ENCODE peak calls at places on chromosomes 16 and 17, in ten cellular contexts. M is Panc1; O is effector memory CD4-positive, alpha-beta T cell; H is iPS DF 19.7; E is kidney epithelial cell; T is EL; R is activated T-cell treated with anti-CD3 and anti-CD28 coated beads for 1 hour; I is ACHN; Z is GOT3; B is posterior cingulate gyrus. G is an unnamed sample.

GRCh38 chr16:70664325-70665112 is 18.2 kb downstream of the IL34 start:
- DNase-seq in H (no peak), B (peak; percentile 2), O (no peak), R (no peak), E (no peak), Z (no peak), I (no peak), M (no peak), T (no peak), G (no peak)

GRCh38 chr16:24166684-24167083 is 89.5 kb upstream of the CACNG3 start:
- DNase-seq in O (no peak), M (no peak), B (no peak), Z (no peak), T (no peak), I (no peak), H (no peak), R (no peak), E (no peak), G (no peak)

GRCh38 chr16:80117731-80118130 is 423.1 kb upstream of the DYNLRB2 start:
- DNase-seq in O (no peak), Z (no peak), I (no peak), T (no peak), R (no peak), B (no peak), E (no peak), M (no peak), H (no peak), G (no peak)

GRCh38 chr16:47928008-47928407 is 227.8 kb downstream of the ABCC12 start:
- DNase-seq in R (no peak), Z (no peak), H (no peak), O (no peak), B (no peak), E (no peak), I (peak; percentile 23), M (no peak), T (no peak), G (peak; percentile 17)

GRCh38 chr16:86553356-86553755 is 1.7 kb downstream of the MTHFSD start:
- DNase-seq in B (no peak), H (no peak), T (no peak), M (no peak), E (no peak), I (no peak), O (no peak), Z (no peak), R (no peak), G (no peak)

GRCh38 chr17:50883850-50884291 is 17.7 kb upstream of the TOB1 start:
- DNase-seq in B (no peak), O (no peak), E (no peak), I (no peak), T (no peak), M (no peak), R (no peak), Z (no peak), H (no peak), G (no peak)

GRCh38 chr17:61770043-61770442 is 93.3 kb downstream of the BRIP1 start:
- DNase-seq in B (no peak), Z (no peak), R (no peak), M (no peak), O (no peak), E (no peak), H (no peak), T (peak; percentile 55), I (no peak), G (no peak)

GRCh38 chr16:83973581-83974385 is 5.7 kb downstream of the NECAB2 start:
- DNase-seq in E (no peak), T (no peak), O (no peak), M (no peak), I (no peak), R (no peak), H (no peak), B (no peak), Z (no peak), G (no peak)

GRCh38 chr17:40678902-40679522 is 14.0 kb upstream of the KRT222 start:
- DNase-seq in O (no peak), E (no peak), T (no peak), B (no peak), M (no peak), Z (no peak), H (no peak), I (peak; percentile 31), R (no peak), G (no peak)

GRCh38 chr17:71790791-71791190 is 330.0 kb upstream of the SOX9 start:
- DNase-seq in B (no peak), E (no peak), I (no peak), Z (no peak), M (no peak), T (peak; percentile 65), R (no peak), H (no peak), O (no peak), G (no peak)

GRCh38 chr17:64240741-64241347 is 22.2 kb downstream of the TEX2 start:
- DNase-seq in Z (no peak), E (no peak), I (no peak), R (no peak), T (peak; percentile 99), H (no peak), B (peak; percentile 31), M (no peak), O (no peak), G (peak; percentile 13)

GRCh38 chr16:81137012-81137335 is 40.8 kb upstream of the GCSH start:
- DNase-seq in T (peak; percentile 61), H (no peak), I (no peak), B (no peak), E (no peak), R (no peak), Z (no peak), M (no peak), O (no peak), G (peak; percentile 21)

GRCh38 chr17:75086496-75087181 is 1.1 kb upstream of the SLC16A5 start:
- DNase-seq in I (no peak), M (no peak), R (no peak), Z (no peak), E (no peak), H (no peak), O (no peak), B (no peak), T (no peak), G (no peak)

GRCh38 chr16:16073884-16074781 is 124.7 kb downstream of the ABCC1 start:
- DNase-seq in R (no peak), I (peak; percentile 99), B (no peak), H (peak; percentile 30), T (peak; percentile 97), M (no peak), O (no peak), E (peak; percentile 77), Z (no peak), G (no peak)

GRCh38 chr17:76911299-76912007 is 43.2 kb downstream of the MGAT5B start:
- DNase-seq in H (no peak), E (no peak), B (no peak), Z (no peak), I (peak; percentile 59), O (no peak), R (no peak), T (no peak), M (no peak), G (peak; percentile 85)

GRCh38 chr17:63984651-63985386 is 12.1 kb upstream of the SCN4A start:
- DNase-seq in I (peak; percentile 54), E (peak; percentile 58), O (peak; percentile 47), T (peak; percentile 87), Z (peak; percentile 21), H (no peak), R (no peak), M (no peak), B (no peak), G (peak; percentile 65)

GRCh38 chr17:48510761-48511604 is 19.8 kb downstream of the HOXB1 start:
- DNase-seq in M (no peak), I (no peak), H (no peak), T (no peak), B (no peak), O (peak; percentile 5), E (no peak), Z (no peak), R (no peak), G (no peak)

GRCh38 chr17:32276217-32276616 is 10.6 kb downstream of the RHBDL3 start:
- DNase-seq in R (no peak), H (no peak), Z (no peak), O (no peak), M (no peak), T (no peak), B (no peak), I (no peak), E (no peak), G (peak; percentile 67)

G was measured in NCI-H69.